ENCODE peak calls at places on chromosomes 3 and 15, in eight cellular contexts. W, L, D, Q, H, B, X and Y are unnamed samples.

GRCh38 chr15:62749445-62749844 is 293.1 kb upstream of the TPM1 start:
- DNase-seq in W (no peak), L (no peak), D (peak), Q (no peak), H (no peak), B (no peak), X (no peak), Y (no peak)

GRCh38 chr3:182605882-182606611 is 187.3 kb upstream of the ATP11B start:
- DNase-seq in W (no peak), L (no peak), D (no peak), Q (no peak), H (no peak), B (no peak), X (no peak), Y (no peak)

GRCh38 chr3:52843116-52843865 is 8.5 kb upstream of the MUSTN1 start:
- DNase-seq in W (no peak), L (no peak), D (no peak), Q (no peak), H (no peak), B (no peak), X (no peak), Y (no peak)

GRCh38 chr3:50474717-50475116 is 28.7 kb downstream of the CACNA2D2 start:
- DNase-seq in W (no peak), L (peak), D (no peak), Q (no peak), H (no peak), B (no peak), X (no peak), Y (no peak)

GRCh38 chr3:127840671-127841070 is 18.4 kb upstream of the MGLL start:
- DNase-seq in W (no peak), L (no peak), D (no peak), Q (no peak), H (no peak), B (no peak), X (no peak), Y (no peak)

GRCh38 chr3:139520028-139520737 is 19.4 kb downstream of the RBP1 start:
- DNase-seq in W (peak), L (peak), D (peak), Q (peak), H (no peak), B (no peak), X (no peak), Y (peak)

GRCh38 chr3:37071921-37072320 is 78.6 kb downstream of the MLH1 start:
- DNase-seq in W (no peak), L (peak), D (no peak), Q (no peak), H (no peak), B (no peak), X (no peak), Y (no peak)

GRCh38 chr3:151379083-151379734 is 5.3 kb downstream of the P2RY12 start:
- DNase-seq in W (peak), L (no peak), D (peak), Q (no peak), H (no peak), B (no peak), X (no peak), Y (peak)

GRCh38 chr3:38022887-38023709 is 6.3 kb downstream of the PLCD1 start:
- DNase-seq in W (no peak), L (no peak), D (no peak), Q (no peak), H (no peak), B (no peak), X (no peak), Y (peak)

GRCh38 chr3:13215940-13216546 is 142.8 kb upstream of the IQSEC1 start:
- DNase-seq in W (peak), L (peak), D (no peak), Q (no peak), H (peak), B (peak), X (no peak), Y (no peak)

GRCh38 chr15:31591908-31592307 is 265.3 kb downstream of the KLF13 start:
- DNase-seq in W (no peak), L (no peak), D (no peak), Q (no peak), H (no peak), B (no peak), X (no peak), Y (no peak)

GRCh38 chr15:70036585-70037343 is 61.0 kb downstream of the TLE3 start:
- DNase-seq in W (no peak), L (no peak), D (no peak), Q (peak), H (no peak), B (no peak), X (peak), Y (no peak)

GRCh38 chr15:68379759-68380290 is 52.1 kb downstream of the ITGA11 start:
- DNase-seq in W (no peak), L (peak), D (no peak), Q (no peak), H (no peak), B (no peak), X (no peak), Y (no peak)

GRCh38 chr3:143843607-143844006 is 4.7 kb downstream of the SLC9A9 start:
- DNase-seq in W (no peak), L (no peak), D (no peak), Q (no peak), H (no peak), B (no peak), X (no peak), Y (no peak)

GRCh38 chr3:196987022-196987421 is 18.4 kb upstream of the PIGZ start:
- DNase-seq in W (no peak), L (no peak), D (no peak), Q (no peak), H (no peak), B (no peak), X (no peak), Y (no peak)

GRCh38 chr3:73175698-73176097 is 114.2 kb downstream of the EBLN2 start:
- DNase-seq in W (no peak), L (no peak), D (no peak), Q (no peak), H (no peak), B (no peak), X (no peak), Y (no peak)

GRCh38 chr3:189563841-189564563 is 67.2 kb upstream of the TP63 start:
- DNase-seq in W (no peak), L (peak), D (no peak), Q (peak), H (no peak), B (no peak), X (no peak), Y (peak)

GRCh38 chr3:168081171-168081771 is 14.5 kb downstream of the GOLIM4 start:
- DNase-seq in W (no peak), L (no peak), D (no peak), Q (no peak), H (no peak), B (no peak), X (no peak), Y (no peak)

GRCh38 chr3:4983739-4984510 is 4.7 kb downstream of the BHLHE40 start:
- DNase-seq in W (no peak), L (peak), D (peak), Q (peak), H (no peak), B (peak), X (no peak), Y (peak)

GRCh38 chr3:76438971-76439370 is 600.9 kb upstream of the ROBO2 start:
- DNase-seq in W (no peak), L (no peak), D (no peak), Q (no peak), H (no peak), B (no peak), X (no peak), Y (no peak)

GRCh38 chr15:90165659-90166489 is 35.3 kb upstream of the SEMA4B start:
- DNase-seq in W (peak), L (peak), D (peak), Q (peak), H (peak), B (peak), X (peak), Y (peak)

GRCh38 chr3:177521305-177521704 is 324.0 kb upstream of the TBL1XR1 start:
- DNase-seq in W (no peak), L (no peak), D (no peak), Q (no peak), H (no peak), B (peak), X (peak), Y (no peak)

GRCh38 chr3:186258968-186259367 is 103.1 kb downstream of the DGKG start:
- DNase-seq in W (no peak), L (no peak), D (no peak), Q (no peak), H (no peak), B (no peak), X (no peak), Y (no peak)

GRCh38 chr3:186260726-186261125 is 101.3 kb downstream of the DGKG start:
- DNase-seq in W (no peak), L (no peak), D (peak), Q (no peak), H (no peak), B (no peak), X (no peak), Y (no peak)

GRCh38 chr3:186259612-186260383 is 102.2 kb downstream of the DGKG start:
- DNase-seq in W (peak), L (peak), D (peak), Q (peak), H (peak), B (peak), X (peak), Y (peak)

GRCh38 chr3:186264608-186265400 is 97.2 kb downstream of the DGKG start:
- DNase-seq in W (no peak), L (no peak), D (no peak), Q (no peak), H (no peak), B (no peak), X (no peak), Y (no peak)

GRCh38 chr3:186261638-186262037 is 100.4 kb downstream of the DGKG start:
- DNase-seq in W (no peak), L (no peak), D (no peak), Q (peak), H (no peak), B (no peak), X (no peak), Y (no peak)
- TF ChIP-seq CTCF in W (peak), L (peak), D (peak), Q (peak), H (no peak), B (peak), X (no peak), Y (peak)

DNA sequence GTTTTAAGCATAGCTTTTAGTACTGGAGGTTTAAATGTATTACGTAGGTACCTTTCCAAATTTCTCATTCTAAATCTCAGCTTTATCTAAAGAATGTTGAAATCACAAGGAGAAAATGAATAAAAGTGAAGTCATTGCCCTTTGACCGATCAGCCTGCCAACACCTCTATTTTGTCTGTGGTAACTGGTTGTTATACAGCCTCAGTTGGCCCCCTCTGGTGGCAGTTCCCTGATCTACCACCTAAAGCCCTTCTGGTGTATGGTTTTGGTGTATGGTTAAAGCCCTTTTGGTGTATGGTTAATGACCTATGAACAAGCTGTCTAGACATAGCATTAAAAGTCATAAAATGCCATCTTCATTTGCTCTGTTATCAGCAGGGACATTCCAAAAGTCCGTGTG is 378.2 kb upstream of the AZI2 start:
- DNase-seq in W (peak), L (peak), D (peak), Q (peak), H (peak), B (peak), X (no peak), Y (peak)
- TF ChIP-seq CTCF in W (peak), L (peak), D (peak), Q (peak), H (peak), B (peak), X (no peak), Y (peak)

GRCh38 chr15:80418892-80419537 is 14.8 kb downstream of the ARNT2 start:
- DNase-seq in W (peak), L (peak), D (peak), Q (peak), H (no peak), B (peak), X (no peak), Y (peak)
- TF ChIP-seq CTCF in W (peak), L (peak), D (peak), Q (peak), H (peak), B (peak), X (peak), Y (peak)

GRCh38 chr3:154956815-154957214 is 123.3 kb upstream of the MME start:
- DNase-seq in W (no peak), L (peak), D (no peak), Q (no peak), H (no peak), B (no peak), X (no peak), Y (no peak)

GRCh38 chr3:154953538-154953937 is 126.6 kb upstream of the MME start:
- DNase-seq in W (no peak), L (no peak), D (no peak), Q (no peak), H (no peak), B (no peak), X (no peak), Y (no peak)

GRCh38 chr3:154955907-154956533 is 124.1 kb upstream of the MME start:
- DNase-seq in W (no peak), L (no peak), D (no peak), Q (no peak), H (no peak), B (no peak), X (no peak), Y (no peak)

GRCh38 chr3:154952538-154952937 is 127.6 kb upstream of the MME start:
- DNase-seq in W (no peak), L (no peak), D (no peak), Q (no peak), H (no peak), B (no peak), X (no peak), Y (no peak)

GRCh38 chr3:154954750-154955149 is 125.4 kb upstream of the MME start:
- DNase-seq in W (no peak), L (peak), D (peak), Q (no peak), H (no peak), B (no peak), X (no peak), Y (no peak)
- TF ChIP-seq CTCF in W (no peak), L (peak), D (peak), Q (no peak), H (peak), B (no peak), X (no peak), Y (no peak)

GRCh38 chr3:27730774-27731659 is 8.9 kb upstream of the EOMES start:
- DNase-seq in W (no peak), L (no peak), D (no peak), Q (no peak), H (no peak), B (no peak), X (no peak), Y (no peak)

GRCh38 chr3:27726240-27726639 is 4.1 kb upstream of the EOMES start:
- DNase-seq in W (no peak), L (no peak), D (no peak), Q (no peak), H (no peak), B (no peak), X (no peak), Y (no peak)

GRCh38 chr3:27729748-27730611 is 7.9 kb upstream of the EOMES start:
- DNase-seq in W (no peak), L (no peak), D (no peak), Q (no peak), H (no peak), B (no peak), X (no peak), Y (peak)

GRCh38 chr3:27729325-27729724 is 7.2 kb upstream of the EOMES start:
- DNase-seq in W (no peak), L (no peak), D (no peak), Q (no peak), H (no peak), B (no peak), X (no peak), Y (no peak)

DNA sequence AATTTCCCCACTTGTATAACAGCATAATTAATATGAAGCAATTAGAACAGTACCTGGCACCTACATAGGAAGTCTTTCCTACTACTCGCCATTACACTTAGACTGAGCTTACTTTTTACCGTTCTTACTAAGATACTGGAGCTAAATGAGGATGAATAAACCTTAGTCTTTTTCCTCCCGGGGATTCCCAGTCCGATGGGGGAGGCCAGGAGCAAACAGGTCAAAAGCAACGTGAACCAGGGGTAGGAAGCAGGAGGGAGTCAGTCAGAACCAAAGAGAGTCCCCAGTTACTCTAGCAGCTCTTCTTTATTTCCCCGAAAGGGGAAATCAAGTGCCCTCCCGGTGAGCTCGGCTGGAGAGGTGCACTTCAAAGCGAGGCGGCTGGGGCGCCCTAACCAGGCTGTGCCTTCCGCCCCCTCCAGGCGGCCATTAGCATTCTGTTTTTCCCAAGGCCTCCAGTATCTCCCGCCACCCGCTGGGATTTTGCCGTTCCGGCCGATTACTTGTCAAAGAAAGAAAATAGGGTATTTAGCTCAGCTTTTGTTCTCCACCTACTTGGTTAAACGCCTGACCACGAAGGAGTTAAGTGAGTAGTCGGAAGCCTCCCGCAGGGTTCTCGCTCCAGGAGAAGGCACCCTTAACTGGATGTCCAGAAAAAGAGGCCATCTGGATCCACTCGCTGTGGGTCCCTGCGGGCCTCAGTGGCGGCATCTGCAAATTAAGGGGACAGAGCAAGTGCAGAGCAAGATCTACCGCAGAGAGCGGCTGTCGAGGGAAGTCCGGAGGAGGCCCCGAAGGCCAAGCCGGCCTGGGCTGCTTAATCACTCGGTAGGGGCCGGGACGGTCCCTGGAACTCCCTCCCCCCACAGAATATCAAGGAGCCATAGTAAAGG is 6.3 kb upstream of the EOMES start:
- DNase-seq in W (no peak), L (no peak), D (peak), Q (no peak), H (no peak), B (no peak), X (no peak), Y (peak)
- TF ChIP-seq CTCF in W (no peak), L (peak), D (peak), Q (no peak), H (no peak), B (peak), X (no peak), Y (no peak)

DNA sequence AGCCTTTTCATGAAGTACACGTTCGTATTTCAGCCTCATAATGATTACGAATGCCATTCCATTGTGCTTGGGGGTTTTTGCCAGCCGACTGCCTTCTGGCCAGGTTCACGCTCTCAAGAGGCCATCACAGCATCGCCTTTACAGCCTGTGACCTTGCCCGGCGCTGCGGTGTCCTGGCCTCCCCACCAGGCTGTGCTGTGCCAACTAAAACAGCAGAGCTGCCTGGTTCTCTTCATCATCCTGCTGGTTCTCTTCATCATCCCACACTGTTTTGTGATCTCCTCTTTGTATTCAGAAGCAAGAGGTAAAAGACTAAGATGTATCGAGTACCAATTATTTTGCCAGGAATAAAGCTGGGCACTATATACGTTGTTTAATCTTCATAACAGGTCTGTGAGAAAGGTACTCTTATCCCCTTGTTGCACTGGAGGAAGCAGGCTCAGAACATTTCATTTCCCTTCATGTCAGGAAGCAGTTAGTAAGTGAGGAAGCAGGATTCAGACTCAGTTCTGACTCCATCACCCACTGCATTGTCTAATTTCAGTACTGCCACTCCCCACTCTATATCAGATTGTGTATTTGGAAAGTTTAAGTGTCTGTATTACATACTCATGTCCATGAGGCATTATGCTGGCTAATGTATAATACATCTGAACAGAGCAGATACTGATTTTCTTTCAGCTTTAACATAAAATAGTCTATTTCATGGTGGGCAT is 92.7 kb downstream of the LRRC28 start:
- DNase-seq in W (no peak), L (peak), D (no peak), Q (peak), H (no peak), B (no peak), X (no peak), Y (peak)
- TF ChIP-seq CTCF in W (peak), L (peak), D (peak), Q (no peak), H (no peak), B (no peak), X (no peak), Y (peak)

GRCh38 chr3:131549340-131549739 is 46.6 kb upstream of the MRPL3 start:
- DNase-seq in W (no peak), L (no peak), D (peak), Q (no peak), H (no peak), B (no peak), X (no peak), Y (peak)
- TF ChIP-seq CTCF in W (peak), L (peak), D (peak), Q (peak), H (no peak), B (no peak), X (no peak), Y (peak)

GRCh38 chr3:87006844-87007439 is 16.0 kb upstream of the VGLL3 start:
- DNase-seq in W (no peak), L (peak), D (peak), Q (no peak), H (no peak), B (no peak), X (no peak), Y (no peak)
- TF ChIP-seq CTCF in W (peak), L (peak), D (peak), Q (no peak), H (peak), B (no peak), X (no peak), Y (no peak)